ENCODE peak calls at places on chromosomes 13 and 19, in seven cellular contexts. One of them, this sample, is unnamed.

GRCh38 chr19:41427647-41428480 is 690 bp upstream of the B3GNT8 start:
- DNase-seq in stromal cell of bone marrow: no peak
- DNase-seq in neuronal stem cell: no peak
- DNase-seq in ELR: peak; percentile 24
- DNase-seq in type B pancreatic cell: no peak
- DNase-seq in progenitor cell of endocrine pancreas: no peak
- DNase-seq in stimulated activated CD4-positive, alpha-beta T cell treated with anti-CD3 and anti-CD28 coated beads, Interleukin-4, amount 100 ng/mL, for 4 hours: peak; percentile 12
- DNase-seq in this sample: no peak

GRCh38 chr19:13053761-13054604 is 48.7 kb downstream of the LYL1 start:
- DNase-seq in stromal cell of bone marrow: peak; percentile 68
- DNase-seq in neuronal stem cell: peak; percentile 69
- DNase-seq in ELR: peak; percentile 98
- DNase-seq in type B pancreatic cell: no peak
- DNase-seq in progenitor cell of endocrine pancreas: peak; percentile 50
- DNase-seq in stimulated activated CD4-positive, alpha-beta T cell treated with anti-CD3 and anti-CD28 coated beads, Interleukin-4, amount 100 ng/mL, for 4 hours: no peak
- DNase-seq in this sample: peak; percentile 57

GRCh38 chr19:56217039-56217949 is 15.2 kb downstream of the ZSCAN5C start:
- DNase-seq in stromal cell of bone marrow: peak; percentile 13
- DNase-seq in neuronal stem cell: no peak
- DNase-seq in ELR: no peak
- DNase-seq in type B pancreatic cell: no peak
- DNase-seq in progenitor cell of endocrine pancreas: peak; percentile 17
- DNase-seq in stimulated activated CD4-positive, alpha-beta T cell treated with anti-CD3 and anti-CD28 coated beads, Interleukin-4, amount 100 ng/mL, for 4 hours: no peak
- DNase-seq in this sample: no peak

GRCh38 chr13:24168392-24168750 is 7.9 kb downstream of the SPATA13 start:
- DNase-seq in stromal cell of bone marrow: peak; percentile 53
- DNase-seq in neuronal stem cell: no peak
- DNase-seq in ELR: no peak
- DNase-seq in type B pancreatic cell: no peak
- DNase-seq in progenitor cell of endocrine pancreas: no peak
- DNase-seq in stimulated activated CD4-positive, alpha-beta T cell treated with anti-CD3 and anti-CD28 coated beads, Interleukin-4, amount 100 ng/mL, for 4 hours: no peak
- DNase-seq in this sample: no peak

GRCh38 chr19:56566904-56567273 is 379 bp upstream of the ZNF470 start:
- DNase-seq in stromal cell of bone marrow: peak; percentile 5
- DNase-seq in neuronal stem cell: no peak
- DNase-seq in ELR: peak; percentile 45
- DNase-seq in type B pancreatic cell: no peak
- DNase-seq in progenitor cell of endocrine pancreas: peak; percentile 25
- DNase-seq in stimulated activated CD4-positive, alpha-beta T cell treated with anti-CD3 and anti-CD28 coated beads, Interleukin-4, amount 100 ng/mL, for 4 hours: peak; percentile 22
- DNase-seq in this sample: peak; percentile 13

GRCh38 chr19:55418185-55418584 is 10.6 kb upstream of the UBE2S start:
- DNase-seq in stromal cell of bone marrow: peak; percentile 78
- DNase-seq in neuronal stem cell: peak; percentile 67
- DNase-seq in ELR: peak; percentile 91
- DNase-seq in type B pancreatic cell: no peak
- DNase-seq in progenitor cell of endocrine pancreas: peak; percentile 54
- DNase-seq in stimulated activated CD4-positive, alpha-beta T cell treated with anti-CD3 and anti-CD28 coated beads, Interleukin-4, amount 100 ng/mL, for 4 hours: peak; percentile 46
- DNase-seq in this sample: no peak

GRCh38 chr13:101554420-101555125 is 102.1 kb downstream of the ITGBL1 start:
- DNase-seq in stromal cell of bone marrow: no peak
- DNase-seq in neuronal stem cell: no peak
- DNase-seq in ELR: peak; percentile 61
- DNase-seq in type B pancreatic cell: no peak
- DNase-seq in progenitor cell of endocrine pancreas: no peak
- DNase-seq in stimulated activated CD4-positive, alpha-beta T cell treated with anti-CD3 and anti-CD28 coated beads, Interleukin-4, amount 100 ng/mL, for 4 hours: no peak
- DNase-seq in this sample: no peak

GRCh38 chr13:113273856-113274590 is 23.0 kb upstream of the LAMP1 start:
- DNase-seq in stromal cell of bone marrow: peak; percentile 27
- DNase-seq in neuronal stem cell: no peak
- DNase-seq in ELR: peak; percentile 57
- DNase-seq in type B pancreatic cell: no peak
- DNase-seq in progenitor cell of endocrine pancreas: no peak
- DNase-seq in stimulated activated CD4-positive, alpha-beta T cell treated with anti-CD3 and anti-CD28 coated beads, Interleukin-4, amount 100 ng/mL, for 4 hours: no peak
- DNase-seq in this sample: no peak

GRCh38 chr19:50204811-50205675 is 1.6 kb downstream of the MYH14 start:
- DNase-seq in stromal cell of bone marrow: no peak
- DNase-seq in neuronal stem cell: peak; percentile 72
- DNase-seq in ELR: no peak
- DNase-seq in type B pancreatic cell: peak; percentile 87
- DNase-seq in progenitor cell of endocrine pancreas: peak; percentile 93
- DNase-seq in stimulated activated CD4-positive, alpha-beta T cell treated with anti-CD3 and anti-CD28 coated beads, Interleukin-4, amount 100 ng/mL, for 4 hours: peak; percentile 23
- DNase-seq in this sample: no peak

GRCh38 chr13:51249767-51250741 is 27.9 kb downstream of the FAM124A start:
- DNase-seq in stromal cell of bone marrow: no peak
- DNase-seq in neuronal stem cell: no peak
- DNase-seq in ELR: peak; percentile 22
- DNase-seq in type B pancreatic cell: no peak
- DNase-seq in progenitor cell of endocrine pancreas: no peak
- DNase-seq in stimulated activated CD4-positive, alpha-beta T cell treated with anti-CD3 and anti-CD28 coated beads, Interleukin-4, amount 100 ng/mL, for 4 hours: no peak
- DNase-seq in this sample: peak; percentile 49

GRCh38 chr19:47427241-47428176 is 8.2 kb upstream of the MEIS3 start:
- DNase-seq in stromal cell of bone marrow: no peak
- DNase-seq in neuronal stem cell: peak; percentile 89
- DNase-seq in ELR: peak; percentile 70
- DNase-seq in type B pancreatic cell: peak; percentile 85
- DNase-seq in progenitor cell of endocrine pancreas: peak; percentile 84
- DNase-seq in stimulated activated CD4-positive, alpha-beta T cell treated with anti-CD3 and anti-CD28 coated beads, Interleukin-4, amount 100 ng/mL, for 4 hours: peak; percentile 63
- DNase-seq in this sample: peak; percentile 68

GRCh38 chr13:29849731-29850212 is 645 bp downstream of the UBL3 start:
- DNase-seq in stromal cell of bone marrow: peak; percentile 46
- DNase-seq in neuronal stem cell: no peak
- DNase-seq in ELR: peak; percentile 88
- DNase-seq in type B pancreatic cell: peak; percentile 74
- DNase-seq in progenitor cell of endocrine pancreas: peak; percentile 30
- DNase-seq in stimulated activated CD4-positive, alpha-beta T cell treated with anti-CD3 and anti-CD28 coated beads, Interleukin-4, amount 100 ng/mL, for 4 hours: peak; percentile 7
- DNase-seq in this sample: no peak

GRCh38 chr13:105278797-105279425 is 1256.6 kb downstream of the EFNB2 start:
- DNase-seq in stromal cell of bone marrow: no peak
- DNase-seq in neuronal stem cell: peak; percentile 68
- DNase-seq in ELR: no peak
- DNase-seq in type B pancreatic cell: no peak
- DNase-seq in progenitor cell of endocrine pancreas: no peak
- DNase-seq in stimulated activated CD4-positive, alpha-beta T cell treated with anti-CD3 and anti-CD28 coated beads, Interleukin-4, amount 100 ng/mL, for 4 hours: no peak
- DNase-seq in this sample: no peak

This sample was measured in 8988T.